ENCODE peak calls at places on chromosomes 6 and 20, in seven cellular contexts. O is mucosa of descending colon; A is Peyer's patch; E is neural progenitor cell; D is CD4-positive, CD25-positive, alpha-beta regulatory T cell; H is kidney; C is small intestine. U is an unnamed sample. For H3K4me1, the result is how much of the 10 kb centered on the place peaks cover.

GRCh38 chr6:168996106-168996505 is 257.5 kb downstream of the THBS2 start:
- DNase-seq in A (no peak), O (no peak), H (no peak), D (no peak), E (no peak), C (no peak), U (no peak)

GRCh38 chr20:13870349-13870748 is 85.5 kb downstream of the NDUFAF5 start:
- DNase-seq in O (no peak), D (no peak), H (no peak), E (no peak), A (no peak), C (no peak), U (no peak)

GRCh38 chr20:11807070-11807741 is 110.5 kb upstream of the BTBD3 start:
- DNase-seq in C (no peak), D (no peak), O (peak), H (no peak), A (no peak), E (no peak), U (no peak)

GRCh38 chr20:22394583-22394982 is 189.8 kb downstream of the FOXA2 start:
- DNase-seq in O (no peak), E (no peak), D (no peak), A (no peak), C (no peak), H (no peak), U (no peak)

GRCh38 chr6:87473419-87473903 is 687 bp downstream of the SLC35A1 start:
- DNase-seq in D (no peak), E (peak), O (peak), A (no peak), C (peak), H (no peak), U (peak)

GRCh38 chr6:157317129-157317814 is 6.0 kb downstream of the TMEM242 start:
- DNase-seq in A (no peak), H (no peak), E (no peak), C (peak), D (no peak), O (peak), U (no peak)

GRCh38 chr6:114315841-114316595 is 26.8 kb downstream of the HS3ST5 start:
- DNase-seq in C (peak), D (no peak), O (peak), E (no peak), H (no peak), A (no peak), U (no peak)

GRCh38 chr20:51586005-51586440 is 43.5 kb upstream of the NFATC2 start:
- DNase-seq in H (no peak), D (no peak), C (no peak), O (no peak), A (no peak), E (no peak), U (no peak)

GRCh38 chr6:105568121-105568520 is 165.2 kb upstream of the PREP start:
- DNase-seq in C (peak), H (no peak), A (no peak), D (no peak), O (no peak), E (no peak), U (no peak)

GRCh38 chr6:84182001-84182400 is 45.4 kb downstream of the CEP162 start:
- DNase-seq in O (no peak), C (no peak), A (no peak), D (no peak), E (no peak), H (no peak), U (no peak)

GRCh38 chr6:42281570-42281969 is 63.9 kb upstream of the MRPS10 start:
- DNase-seq in D (no peak), H (peak), A (no peak), E (no peak), C (no peak), O (no peak), U (peak)

DNA sequence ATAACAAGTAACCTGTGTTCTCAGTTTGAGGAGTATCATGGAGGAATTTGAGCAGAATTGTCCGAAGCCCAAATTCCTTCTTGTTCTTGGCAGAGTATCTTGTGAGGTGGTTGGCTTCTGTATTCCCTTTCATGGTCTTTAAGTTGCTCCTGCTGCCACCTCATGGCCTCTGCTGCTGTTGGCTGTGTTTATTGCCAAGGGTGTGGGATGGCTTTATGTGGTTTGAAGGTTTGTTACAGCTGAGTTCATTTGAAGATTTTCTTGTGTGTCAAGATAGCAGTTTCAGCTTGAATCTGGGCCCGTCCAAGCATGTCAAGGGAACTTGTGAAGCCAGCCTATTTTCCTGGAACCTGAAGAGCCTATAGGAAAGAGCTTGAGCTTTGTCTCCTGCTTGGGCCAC is 20.2 kb upstream of the TTK start:
- DNase-seq in H (no peak), E (peak), A (no peak), C (no peak), D (no peak), O (peak), U (no peak)
- H3K4me1 ChIP-seq in H (under half), E (under half), A (under half), C (under half), D (under half), O (under half), U (under half)

GRCh38 chr20:44166477-44166876 is 20.5 kb downstream of the JPH2 start:
- DNase-seq in D (no peak), E (no peak), A (no peak), O (no peak), C (no peak), H (no peak), U (no peak)
- H3K4me1 ChIP-seq in D (under half), E (under half), A (under half), O (under half), C (under half), H (under half), U (under half)

DNA sequence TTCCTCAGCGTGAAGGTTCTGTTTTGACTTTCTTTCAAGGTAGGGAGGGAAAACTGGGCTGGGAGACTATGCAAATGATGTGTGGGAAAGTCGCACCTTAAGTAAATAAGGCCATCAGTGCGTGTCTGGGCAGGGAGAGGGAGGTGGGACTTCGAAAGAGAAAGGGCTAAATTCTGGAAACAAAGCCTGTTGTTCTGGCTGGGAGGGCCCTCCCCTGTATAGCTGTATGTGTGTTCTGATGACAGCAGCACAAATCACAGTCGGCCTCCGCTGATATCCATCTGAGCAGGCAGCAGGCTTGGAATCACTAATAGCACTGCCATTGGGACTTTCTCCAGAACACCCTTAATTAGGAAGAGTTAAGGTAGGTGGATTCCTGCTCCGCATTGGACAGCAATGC is 19.2 kb downstream of the JAG1 start:
- DNase-seq in D (no peak), E (peak), C (peak), H (no peak), O (peak), A (no peak), U (no peak)
- H3K4me1 ChIP-seq in D (under half), E (half or more), C (under half), H (under half), O (under half), A (under half), U (under half)

GRCh38 chr6:15408758-15409157 is 162.9 kb downstream of the JARID2 start:
- DNase-seq in H (no peak), A (no peak), O (no peak), C (no peak), D (no peak), E (no peak), U (no peak)

GRCh38 chr6:15405111-15405510 is 159.2 kb downstream of the JARID2 start:
- DNase-seq in D (no peak), O (no peak), H (no peak), C (no peak), A (no peak), E (no peak), U (no peak)

GRCh38 chr6:15408008-15408407 is 162.1 kb downstream of the JARID2 start:
- DNase-seq in O (no peak), D (no peak), C (no peak), H (no peak), E (no peak), A (no peak), U (no peak)

GRCh38 chr6:15404700-15404980 is 158.8 kb downstream of the JARID2 start:
- DNase-seq in C (no peak), H (no peak), O (no peak), D (no peak), E (no peak), A (no peak), U (no peak)

DNA sequence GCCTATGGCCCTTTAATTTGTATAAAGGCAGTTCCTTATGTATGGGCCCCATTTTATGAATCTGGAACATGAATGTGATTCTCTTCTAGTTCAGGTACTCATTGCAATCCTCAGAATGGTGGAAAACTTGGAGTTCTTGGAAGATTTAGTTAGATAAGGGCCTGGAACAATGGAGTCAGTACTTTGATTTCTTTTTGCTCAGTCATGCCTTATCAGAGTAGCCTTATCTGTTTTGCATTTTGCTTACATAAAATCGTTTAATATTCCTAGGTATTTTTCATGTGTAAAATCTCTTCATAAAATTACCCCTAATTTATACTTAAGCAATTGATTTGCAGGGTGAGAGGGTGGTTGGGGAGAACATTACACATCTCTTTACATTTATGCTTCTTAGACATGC is 160.6 kb downstream of the JARID2 start:
- DNase-seq in E (no peak), A (no peak), O (no peak), C (no peak), D (no peak), H (no peak), U (no peak)
- H3K4me1 ChIP-seq in E (half or more), A (under half), O (under half), C (under half), D (under half), H (under half), U (under half)

DNA sequence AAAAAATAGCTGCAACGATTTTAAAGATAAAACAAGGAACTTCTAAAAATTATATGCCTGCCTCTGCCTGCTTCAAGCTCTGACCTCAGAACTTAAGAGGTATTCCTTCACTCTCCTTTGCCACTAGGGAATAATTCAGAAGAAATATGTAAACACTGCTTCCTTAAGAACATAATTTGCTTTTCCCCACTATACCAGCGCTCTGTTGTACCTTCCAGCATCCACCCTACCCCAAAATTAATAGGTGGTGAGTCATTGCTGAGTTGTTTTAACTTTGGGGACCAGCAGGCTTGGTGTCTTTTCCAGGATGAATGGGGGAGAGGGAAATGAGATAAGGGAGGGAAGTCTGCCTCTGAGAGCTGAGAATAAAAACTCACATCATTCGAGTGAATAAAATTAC is 107.7 kb upstream of the ATXN1 start:
- DNase-seq in E (no peak), H (no peak), C (no peak), A (no peak), O (no peak), D (no peak), U (no peak)
- H3K4me1 ChIP-seq in E (under half), H (under half), C (under half), A (under half), O (under half), D (under half), U (under half)

U was measured in naive thymus-derived CD4-positive, alpha-beta T cell.